ENCODE peak calls at places on chromosome 4, in seven cellular contexts. Q, I, M, R, A, L and N are unnamed samples.

GRCh38 chr4:102272318-102272717 is 73.0 kb downstream of the SLC39A8 start:
- DNase-seq in L (no peak), R (no peak), I (no peak), A (no peak), M (no peak), Q (no peak), N (no peak)

GRCh38 chr4:40055873-40056721 is 553 bp upstream of the N4BP2 start:
- DNase-seq in M (peak), R (no peak), Q (no peak), I (peak), L (peak), A (peak), N (peak)

GRCh38 chr4:40321671-40322131 is 13.4 kb upstream of the CHRNA9 start:
- DNase-seq in R (no peak), M (no peak), Q (no peak), L (peak), I (no peak), A (no peak), N (no peak)

GRCh38 chr4:118036336-118036735 is 2.0 kb downstream of the NDST3 start:
- DNase-seq in L (no peak), Q (no peak), R (no peak), I (no peak), M (no peak), A (no peak), N (no peak)

GRCh38 chr4:168868044-168868855 is 141.8 kb downstream of the CBR4 start:
- DNase-seq in Q (no peak), R (no peak), A (no peak), L (peak), I (no peak), M (no peak), N (no peak)

GRCh38 chr4:74038161-74039064 is at the start of gene CXCL3:
- DNase-seq in R (no peak), I (peak), M (no peak), A (peak), L (peak), Q (no peak), N (no peak)

GRCh38 chr4:101355246-101355645 is 7.9 kb upstream of the PPP3CA start:
- DNase-seq in R (no peak), M (no peak), I (no peak), Q (no peak), A (no peak), L (no peak), N (no peak)

GRCh38 chr4:185332575-185333464 is 62.9 kb downstream of the LRP2BP start:
- DNase-seq in I (no peak), A (no peak), R (no peak), Q (peak), L (no peak), M (peak), N (no peak)

GRCh38 chr4:26860922-26861433 is 337 bp downstream of the STIM2 start:
- DNase-seq in L (no peak), I (peak), R (no peak), A (no peak), M (peak), Q (no peak), N (no peak)

GRCh38 chr4:114132830-114133229 is 153.4 kb upstream of the ARSJ start:
- DNase-seq in M (no peak), I (no peak), Q (no peak), R (no peak), L (no peak), A (peak), N (no peak)

GRCh38 chr4:160371446-160371845 is 1268.6 kb downstream of the RAPGEF2 start:
- DNase-seq in M (no peak), A (no peak), Q (no peak), R (no peak), L (no peak), I (no peak), N (no peak)

GRCh38 chr4:48058620-48059530 is 42.3 kb downstream of the NIPAL1 start:
- DNase-seq in A (no peak), L (no peak), R (no peak), M (no peak), Q (no peak), I (no peak), N (no peak)

GRCh38 chr4:2142630-2143427 is 83.7 kb downstream of the NAT8L start:
- DNase-seq in R (no peak), A (no peak), L (no peak), M (no peak), Q (no peak), I (no peak), N (peak)

GRCh38 chr4:173516621-173517612 is 13.1 kb downstream of the HAND2 start:
- DNase-seq in A (no peak), M (no peak), Q (no peak), L (no peak), I (peak), R (no peak), N (no peak)
- TF ChIP-seq EZH2 in A (no peak), M (no peak), Q (no peak), L (peak), I (peak), R (no peak), N (no peak)

GRCh38 chr4:13989496-13989895 is 362.0 kb upstream of the BOD1L1 start:
- DNase-seq in R (no peak), Q (no peak), I (no peak), A (no peak), M (no peak), L (no peak), N (no peak)
- H3K9ac ChIP-seq in R (no peak), Q (no peak), I (no peak), A (no peak), M (no peak), L (no peak), N (no peak)

GRCh38 chr4:15198070-15198727 is 195.9 kb downstream of the CPEB2 start:
- DNase-seq in R (no peak), A (no peak), Q (no peak), M (no peak), I (peak), L (no peak), N (no peak)
- TF ChIP-seq POLR2AphosphoS5 in R (no peak), A (no peak), Q (no peak), M (no peak), I (no peak), L (no peak), N (no peak)

GRCh38 chr4:10461091-10461849 is 4.0 kb upstream of the ZNF518B start:
- DNase-seq in L (peak), R (no peak), I (peak), A (peak), M (no peak), Q (peak), N (no peak)
- TF ChIP-seq EZH2 in L (peak), R (no peak), I (no peak), A (no peak), M (no peak), Q (no peak), N (no peak)

GRCh38 chr4:110634320-110635154 is 11.7 kb upstream of the PITX2 start:
- DNase-seq in M (no peak), R (no peak), Q (no peak), I (no peak), A (no peak), L (no peak), N (no peak)

GRCh38 chr4:110632506-110633357 is 9.9 kb upstream of the PITX2 start:
- DNase-seq in M (no peak), Q (no peak), I (peak), A (no peak), L (no peak), R (no peak), N (no peak)

GRCh38 chr4:110635155-110635479 is 12.2 kb upstream of the PITX2 start:
- DNase-seq in R (no peak), M (no peak), A (no peak), I (no peak), Q (no peak), L (no peak), N (no peak)

GRCh38 chr4:110631582-110632505 is 9.0 kb upstream of the PITX2 start:
- DNase-seq in I (peak), R (peak), M (peak), A (peak), L (peak), Q (no peak), N (no peak)

GRCh38 chr4:110633358-110634319 is 10.8 kb upstream of the PITX2 start:
- DNase-seq in L (no peak), A (no peak), Q (no peak), M (no peak), I (peak), R (no peak), N (no peak)
- H3K9ac ChIP-seq in L (no peak), A (no peak), Q (no peak), M (no peak), I (no peak), R (no peak), N (no peak)

DNA sequence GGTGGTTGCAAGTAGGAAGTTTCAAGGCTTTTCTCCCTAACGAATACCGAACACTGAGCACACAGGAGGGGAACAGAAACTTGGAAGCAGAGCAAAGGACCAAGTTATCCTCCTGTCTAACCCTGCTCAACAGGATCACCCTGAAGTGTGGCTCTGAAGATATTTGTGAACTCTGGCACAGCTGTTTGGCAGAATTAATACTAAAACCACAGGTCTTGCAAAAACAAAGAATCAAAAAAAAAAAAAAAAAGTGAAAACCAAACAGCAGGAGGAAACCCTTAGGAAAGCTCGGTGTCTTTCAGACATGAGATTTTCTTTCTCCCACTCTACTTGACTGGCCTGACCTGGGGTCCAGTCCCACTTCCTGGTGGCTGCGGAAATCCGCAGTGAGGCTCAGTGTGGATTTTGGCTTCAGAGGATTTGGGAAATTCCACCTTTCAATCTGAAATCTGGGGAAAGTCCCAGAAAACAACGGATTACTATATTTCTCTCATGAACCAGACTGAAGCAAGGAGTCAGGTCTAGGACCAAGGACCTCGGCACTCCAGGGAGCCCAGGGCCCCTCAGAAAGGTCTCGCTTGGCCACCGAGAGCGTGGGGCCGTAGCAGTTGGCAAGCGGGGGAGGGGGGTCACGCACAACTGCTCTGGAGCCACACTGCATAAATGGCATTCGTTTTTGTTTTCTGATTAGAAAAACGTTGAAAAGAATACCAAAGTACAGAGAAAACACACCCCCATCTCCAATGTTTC is 867 bp downstream of the TIFA start:
- DNase-seq in Q (no peak), M (no peak), R (no peak), A (peak), I (no peak), L (peak), N (no peak)
- TF ChIP-seq POLR2AphosphoS5 in Q (peak), M (no peak), R (no peak), A (no peak), I (no peak), L (peak), N (no peak)

GRCh38 chr4:105896984-105897760 is 1.9 kb downstream of the NPNT start:
- DNase-seq in M (no peak), L (no peak), R (no peak), Q (no peak), I (no peak), A (no peak), N (no peak)
- TF ChIP-seq EZH2 in M (no peak), L (no peak), R (no peak), Q (no peak), I (no peak), A (no peak), N (no peak)